ENCODE peak calls at places on chromosomes 5 and 9, in six cellular contexts. B is cardiac muscle cell, R is keratinocyte, T is heart left ventricle, W is fibroblast of lung, X is heart right ventricle. U is an unnamed sample.
A peak's percentile ranks its signal among the peaks of the same experiment; 100 is the strongest.

GRCh38 chr9:135989722-135990467 is 28.7 kb upstream of the UBAC1 start:
- DNase-seq in B (no peak), R (no peak), T (no peak), W (no peak), X (peak; percentile 41), U (no peak)

GRCh38 chr5:145479271-145479670 is 355.9 kb downstream of the PRELID2 start:
- DNase-seq in B (peak; percentile 30), R (peak; percentile 9), T (no peak), W (no peak), X (no peak), U (peak; percentile 47)

GRCh38 chr5:60668715-60669304 is 31.2 kb downstream of the DEPDC1B start:
- DNase-seq in B (peak; percentile 56), R (no peak), T (no peak), W (peak; percentile 70), X (no peak), U (no peak)

GRCh38 chr9:110582156-110582555 is 2.6 kb upstream of the SVEP1 start:
- DNase-seq in B (peak; percentile 35), R (no peak), T (no peak), W (no peak), X (no peak), U (peak; percentile 26)

GRCh38 chr5:73093943-73094342 is 26.4 kb upstream of the TMEM171 start:
- DNase-seq in B (peak; percentile 30), R (peak; percentile 46), T (no peak), W (peak; percentile 53), X (no peak), U (peak; percentile 75)

GRCh38 chr5:73067213-73067612 is 53.2 kb upstream of the TMEM171 start:
- DNase-seq in B (no peak), R (no peak), T (no peak), W (no peak), X (no peak), U (no peak)

GRCh38 chr9:16277471-16277870 is 593.0 kb downstream of the BNC2 start:
- DNase-seq in B (no peak), R (no peak), T (no peak), W (no peak), X (no peak), U (no peak)

GRCh38 chr5:69432412-69433206 is 17.7 kb downstream of the MARVELD2 start:
- DNase-seq in B (no peak), R (no peak), T (no peak), W (no peak), X (no peak), U (no peak)

GRCh38 chr9:128317629-128318028 is 4.6 kb downstream of the TRUB2 start:
- DNase-seq in B (no peak), R (no peak), T (no peak), W (no peak), X (no peak), U (no peak)

GRCh38 chr9:114465906-114466900 is 39.1 kb downstream of the WHRN start:
- DNase-seq in B (no peak), R (no peak), T (no peak), W (no peak), X (no peak), U (no peak)

GRCh38 chr5:17763301-17763700 is 129.0 kb downstream of the TAF11L14 start:
- DNase-seq in B (no peak), R (no peak), T (no peak), W (no peak), X (no peak), U (no peak)

GRCh38 chr9:126363847-126364671 is 37.4 kb downstream of the MVB12B start:
- DNase-seq in B (peak; percentile 40), R (no peak), T (no peak), W (peak; percentile 49), X (no peak), U (peak; percentile 81)

GRCh38 chr9:131420913-131421312 is 27.0 kb downstream of the PRRC2B start:
- DNase-seq in B (peak; percentile 66), R (no peak), T (no peak), W (peak; percentile 63), X (no peak), U (no peak)

GRCh38 chr5:14659821-14660607 is 4.5 kb upstream of the OTULIN start:
- DNase-seq in B (peak; percentile 73), R (peak; percentile 92), T (no peak), W (peak; percentile 84), X (no peak), U (peak; percentile 83)

GRCh38 chr5:400282-401215 is 42.4 kb upstream of the EXOC3 start:
- DNase-seq in B (no peak), R (no peak), T (no peak), W (peak; percentile 23), X (no peak), U (peak; percentile 70)

GRCh38 chr5:119022017-119022745 is 33.8 kb upstream of the DTWD2 start:
- DNase-seq in B (peak; percentile 63), R (no peak), T (no peak), W (peak; percentile 71), X (no peak), U (no peak)

GRCh38 chr9:116377179-116377790 is 223.7 kb downstream of the PAPPA start:
- DNase-seq in B (peak; percentile 65), R (no peak), T (no peak), W (peak; percentile 69), X (no peak), U (peak; percentile 90)

GRCh38 chr5:112978836-112979235 is 2.2 kb downstream of the DCP2 start:
- DNase-seq in B (no peak), R (no peak), T (no peak), W (no peak), X (no peak), U (no peak)

GRCh38 chr5:68652507-68652906 is 437.0 kb downstream of the PIK3R1 start:
- DNase-seq in B (peak; percentile 81), R (no peak), T (no peak), W (peak; percentile 90), X (no peak), U (peak; percentile 14)

GRCh38 chr5:154756203-154756870 is 1.2 kb downstream of the LARP1 start:
- DNase-seq in B (peak; percentile 22), R (no peak), T (no peak), W (no peak), X (peak; percentile 46), U (peak; percentile 49)

GRCh38 chr5:59760798-59761348 is 132.7 kb downstream of the PDE4D start:
- DNase-seq in B (peak; percentile 65), R (no peak), T (no peak), W (peak; percentile 88), X (no peak), U (peak; percentile 59)

GRCh38 chr5:150075806-150076205 is 10.5 kb downstream of the CSF1R start:
- DNase-seq in B (no peak), R (no peak), T (peak; percentile 13), W (no peak), X (no peak), U (no peak)

GRCh38 chr5:31809037-31809910 is 170.3 kb downstream of the PDZD2 start:
- DNase-seq in B (peak; percentile 85), R (no peak), T (peak; percentile 74), W (peak; percentile 73), X (peak; percentile 65), U (peak; percentile 74)

GRCh38 chr9:133762488-133763271 is 24.5 kb upstream of the SARDH start:
- DNase-seq in B (no peak), R (no peak), T (no peak), W (no peak), X (no peak), U (no peak)

GRCh38 chr5:15056988-15057592 is 185.5 kb upstream of the ANKH start:
- DNase-seq in B (no peak), R (no peak), T (no peak), W (no peak), X (no peak), U (no peak)

GRCh38 chr5:55903121-55903701 is 52.1 kb downstream of the IL31RA start:
- DNase-seq in B (peak; percentile 52), R (no peak), T (no peak), W (peak; percentile 11), X (no peak), U (peak; percentile 85)

GRCh38 chr9:93904649-93905472 is 50.3 kb downstream of the BARX1 start:
- DNase-seq in B (no peak), R (no peak), T (no peak), W (no peak), X (no peak), U (no peak)

GRCh38 chr9:82781965-82782392 is 281.0 kb downstream of the RASEF start:
- DNase-seq in B (no peak), R (no peak), T (no peak), W (no peak), X (no peak), U (no peak)

GRCh38 chr9:86563350-86563749 is 209.1 kb upstream of the TUT7 start:
- DNase-seq in B (no peak), R (no peak), T (no peak), W (peak; percentile 26), X (no peak), U (no peak)

GRCh38 chr9:73239868-73240267 is 88.2 kb downstream of the ANXA1 start:
- DNase-seq in B (peak; percentile 25), R (no peak), T (no peak), W (no peak), X (no peak), U (no peak)

GRCh38 chr5:105963856-105964255 is 1706.9 kb downstream of the EFNA5 start:
- DNase-seq in B (no peak), R (no peak), T (no peak), W (no peak), X (no peak), U (no peak)

GRCh38 chr9:78149738-78150291 is 86.1 kb upstream of the CEP78 start:
- DNase-seq in B (no peak), R (no peak), T (no peak), W (no peak), X (no peak), U (no peak)

GRCh38 chr5:103674739-103675138 is 112.2 kb upstream of the NUDT12 start:
- DNase-seq in B (no peak), R (no peak), T (no peak), W (peak; percentile 19), X (no peak), U (peak; percentile 79)

DNA sequence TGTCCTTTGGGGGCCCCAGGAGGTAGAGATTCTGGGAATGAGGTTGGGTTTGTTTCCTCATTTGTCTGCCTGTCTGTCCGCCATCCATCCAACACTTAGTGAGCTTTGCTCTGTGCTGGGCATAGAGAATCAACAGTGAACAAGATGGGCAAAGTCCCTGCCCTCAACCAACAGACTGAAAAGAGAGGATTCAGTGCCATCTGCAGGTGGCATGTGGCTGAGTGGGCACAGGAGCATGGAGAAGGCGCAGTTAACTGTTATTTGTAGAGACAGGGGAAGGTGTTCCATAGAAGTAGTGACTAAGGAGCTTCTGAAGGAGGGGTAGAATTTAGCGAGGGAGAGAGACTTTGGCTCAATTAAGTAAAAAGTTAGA is 23.1 kb downstream of the POLR1E start:
- DNase-seq in B (no peak), R (no peak), T (no peak), W (no peak), X (no peak), U (no peak)
- H3K36me3 ChIP-seq in B (no peaks in the 10 kb centered on the region), R (peaks cover 12% of the 10 kb centered on the region), T (peaks cover 26% of the 10 kb centered on the region), W (peaks cover 10% of the 10 kb centered on the region), X (peaks cover 44% of the 10 kb centered on the region), U (peaks cover 38% of the 10 kb centered on the region)

GRCh38 chr5:158513490-158514301 is 586.0 kb downstream of the EBF1 start:
- DNase-seq in B (no peak), R (no peak), T (no peak), W (peak; percentile 34), X (no peak), U (no peak)
- H3K4me3 ChIP-seq in B (no peak overlapping the region), R (no peak overlapping the region), T (no peak overlapping the region), W (no peak overlapping the region), X (no peak overlapping the region), U (no peak overlapping the region)

GRCh38 chr5:125289606-125290005 is 543.2 kb upstream of the ZNF608 start:
- DNase-seq in B (no peak), R (no peak), T (no peak), W (no peak), X (no peak), U (no peak)
- H3K9me3 ChIP-seq in B (no peaks in the 10 kb centered on the region), R (no peaks in the 10 kb centered on the region), T (no peaks in the 10 kb centered on the region), W (no peaks in the 10 kb centered on the region), X (no peaks in the 10 kb centered on the region), U (no peaks in the 10 kb centered on the region)

GRCh38 chr9:35686222-35687203 is 3.2 kb downstream of the TPM2 start:
- DNase-seq in B (peak; percentile 73), R (no peak), T (no peak), W (peak; percentile 74), X (no peak), U (peak; percentile 45)
- H3K36me3 ChIP-seq in B (peaks cover 36% of the 10 kb centered on the region), R (peaks cover 6% of the 10 kb centered on the region), T (peaks cover 26% of the 10 kb centered on the region), W (peaks cover 32% of the 10 kb centered on the region), X (peaks cover 42% of the 10 kb centered on the region), U (peaks cover 81% of the 10 kb centered on the region)

U was measured in MG63.